ENCODE peak calls at places on chromosome 18, in six cellular contexts. I, L, G, V, A and C are unnamed samples.

GRCh38 chr18:63025251-63025710 is 294.3 kb downstream of the BCL2 start:
- DNase-seq in I (no peak), L (no peak), G (no peak), V (peak; percentile 63), A (no peak), C (no peak)

GRCh38 chr18:62170857-62171256 is 16.0 kb downstream of the PIGN start:
- DNase-seq in I (no peak), L (no peak), G (no peak), V (no peak), A (no peak), C (no peak)

GRCh38 chr18:8474661-8475060 is 134.6 kb upstream of the RAB12 start:
- DNase-seq in I (no peak), L (no peak), G (no peak), V (no peak), A (no peak), C (peak; percentile 80)

GRCh38 chr18:28151434-28151833 is 25.5 kb downstream of the CDH2 start:
- DNase-seq in I (no peak), L (no peak), G (no peak), V (no peak), A (no peak), C (no peak)

GRCh38 chr18:45997689-45998088 is 30.6 kb upstream of the EPG5 start:
- DNase-seq in I (no peak), L (peak; percentile 26), G (no peak), V (no peak), A (no peak), C (no peak)

GRCh38 chr18:13868501-13869271 is 44.7 kb downstream of the MC5R start:
- DNase-seq in I (no peak), L (no peak), G (no peak), V (no peak), A (no peak), C (no peak)

GRCh38 chr18:61572871-61573270 is 239.6 kb downstream of the CDH20 start:
- DNase-seq in I (no peak), L (no peak), G (peak; percentile 20), V (no peak), A (no peak), C (no peak)

GRCh38 chr18:41466436-41467160 is 488.4 kb upstream of the PIK3C3 start:
- DNase-seq in I (no peak), L (no peak), G (no peak), V (no peak), A (no peak), C (peak; percentile 1)

GRCh38 chr18:27762054-27762453 is 414.9 kb downstream of the CDH2 start:
- DNase-seq in I (no peak), L (no peak), G (no peak), V (no peak), A (no peak), C (peak; percentile 29)

GRCh38 chr18:23967321-23968089 is 47.0 kb upstream of the TTC39C start:
- DNase-seq in I (no peak), L (peak; percentile 23), G (no peak), V (no peak), A (peak; percentile 59), C (no peak)

DNA sequence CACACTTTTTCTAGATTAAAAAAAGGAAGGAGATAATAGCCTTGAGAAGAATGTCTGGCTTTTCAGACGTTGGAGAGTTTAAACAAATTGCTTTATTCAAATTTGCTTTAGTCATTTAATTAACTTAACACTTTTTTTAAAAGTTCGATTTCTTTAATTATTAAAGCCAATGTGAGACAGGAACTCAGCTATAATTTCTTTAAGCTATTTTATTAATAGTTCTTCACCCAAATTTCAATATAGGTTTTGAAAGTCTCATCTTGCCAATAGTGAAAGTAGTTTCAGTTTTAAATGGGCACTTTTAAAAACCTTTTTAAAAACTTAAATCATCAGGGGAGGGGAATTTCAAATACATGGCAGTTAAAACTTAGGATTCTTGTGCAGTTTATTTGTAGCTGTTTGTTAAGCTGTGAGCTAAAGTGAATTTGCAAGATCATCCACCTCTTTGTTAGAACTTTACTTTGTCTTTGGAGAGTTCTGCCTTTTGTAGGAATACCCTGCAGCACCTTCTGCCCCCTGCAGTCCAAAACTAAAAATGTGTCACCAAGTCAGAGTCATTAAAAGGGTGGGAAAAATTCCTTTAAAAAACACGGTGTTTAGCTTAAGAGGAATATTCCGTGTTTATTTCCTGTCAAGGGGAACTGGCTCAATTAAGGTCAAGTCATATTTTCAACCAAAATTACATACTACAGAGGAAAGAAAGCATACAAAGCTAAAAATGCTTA is 4.6 kb downstream of the TGIF1 start:
- DNase-seq in I (no peak), L (peak; percentile 30), G (peak; percentile 79), V (peak; percentile 40), A (peak; percentile 61), C (no peak)
- H3K4me1 ChIP-seq in I (peaks cover 34% of the 10 kb centered on the region), L (peaks cover 21% of the 10 kb centered on the region), G (peaks cover 8% of the 10 kb centered on the region), V (peaks cover 8% of the 10 kb centered on the region), A (peaks cover 48% of the 10 kb centered on the region), C (peaks cover 54% of the 10 kb centered on the region)

DNA sequence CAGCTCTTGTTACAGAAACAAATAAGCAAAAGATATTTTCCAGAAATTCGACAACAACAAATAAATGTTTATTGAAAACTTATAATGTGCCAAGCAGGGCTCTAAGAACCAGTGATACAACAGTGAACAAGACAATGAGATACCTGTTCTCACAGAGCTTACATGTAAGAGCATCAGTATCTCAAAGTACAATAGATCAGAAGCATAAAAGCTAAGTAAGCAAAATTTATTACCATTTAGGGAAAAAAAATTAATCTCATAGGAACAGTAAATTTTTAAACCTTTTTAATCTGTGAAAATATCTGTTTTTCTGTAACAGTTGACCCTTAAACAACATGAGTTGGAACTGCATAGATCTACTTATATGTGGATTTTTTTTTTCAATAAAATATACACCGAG is 20.9 kb downstream of the ROCK1 start:
- DNase-seq in I (no peak), L (no peak), G (no peak), V (no peak), A (no peak), C (no peak)
- H3K4me1 ChIP-seq in I (no peaks in the 10 kb centered on the region), L (peaks cover 5% of the 10 kb centered on the region), G (no peaks in the 10 kb centered on the region), V (peaks cover 3% of the 10 kb centered on the region), A (no peaks in the 10 kb centered on the region), C (peaks cover under 1% of the 10 kb centered on the region)

DNA sequence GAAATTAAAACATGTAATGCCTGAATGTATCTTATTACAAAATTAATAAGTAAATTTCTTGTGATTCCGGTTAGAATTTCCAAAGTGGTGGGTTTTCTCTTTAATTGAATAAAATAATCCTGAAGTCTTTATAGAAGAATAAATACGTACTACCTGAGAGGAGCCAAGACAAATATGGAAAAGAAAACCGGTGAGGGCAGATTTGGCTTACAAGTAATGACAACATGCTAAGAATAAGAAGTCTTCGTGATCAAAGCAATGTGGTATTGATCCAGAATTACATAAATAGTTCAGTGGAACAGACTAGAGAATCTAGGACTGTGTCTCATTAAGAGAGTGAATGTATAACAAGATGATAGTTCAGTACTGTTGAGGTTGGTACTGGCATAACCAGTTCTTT is 167.5 kb downstream of the NEDD4L start:
- DNase-seq in I (no peak), L (no peak), G (no peak), V (no peak), A (no peak), C (no peak)
- H3K4me1 ChIP-seq in I (peaks cover 2% of the 10 kb centered on the region), L (peaks cover 6% of the 10 kb centered on the region), G (peaks cover 9% of the 10 kb centered on the region), V (no peaks in the 10 kb centered on the region), A (no peaks in the 10 kb centered on the region), C (peaks cover 49% of the 10 kb centered on the region)

DNA sequence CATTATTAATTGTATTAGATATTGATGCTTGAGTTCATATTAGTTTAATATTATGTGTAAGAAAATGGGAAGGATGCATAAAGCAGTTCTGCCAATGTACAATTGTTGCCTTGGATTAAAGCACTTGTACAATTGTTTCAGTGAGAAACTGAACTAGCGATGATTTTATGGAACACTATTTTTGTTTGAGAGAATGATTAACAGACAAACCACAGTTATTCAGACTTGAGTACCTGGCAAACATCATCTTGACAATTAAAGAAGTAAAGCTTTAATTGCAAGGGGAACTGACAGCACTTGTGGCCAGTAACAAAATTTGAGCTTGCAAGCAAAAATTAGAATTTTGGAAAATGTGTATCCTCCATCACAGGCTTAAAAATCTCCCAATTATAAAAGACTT is 214.3 kb downstream of the RIT2 start:
- DNase-seq in I (no peak), L (no peak), G (peak; percentile 50), V (no peak), A (no peak), C (peak; percentile 13)
- H3K4me1 ChIP-seq in I (no peaks in the 10 kb centered on the region), L (no peaks in the 10 kb centered on the region), G (no peaks in the 10 kb centered on the region), V (no peaks in the 10 kb centered on the region), A (no peaks in the 10 kb centered on the region), C (no peaks in the 10 kb centered on the region)

DNA sequence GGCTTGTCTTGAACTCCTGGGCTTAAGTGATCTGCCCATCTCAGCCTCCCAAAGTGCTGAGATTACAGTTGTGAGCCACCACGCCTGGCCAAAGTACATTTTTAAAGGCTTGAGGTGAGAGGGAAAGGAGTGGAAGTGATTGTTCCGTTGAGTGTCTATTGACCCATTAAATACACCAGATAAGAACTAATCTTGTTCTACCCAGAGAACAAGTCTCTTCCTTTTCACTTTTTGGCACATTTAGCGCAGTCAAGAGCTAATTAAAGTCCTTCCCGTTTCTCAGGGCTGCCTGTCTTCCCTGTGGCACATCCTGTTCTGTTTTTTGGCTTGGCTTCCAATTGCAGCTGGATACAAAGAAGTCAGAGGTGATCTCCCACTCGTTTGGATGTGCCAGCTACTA is 172.3 kb downstream of the ALPK2 start:
- DNase-seq in I (no peak), L (no peak), G (no peak), V (no peak), A (no peak), C (peak; percentile 62)
- H3K4me1 ChIP-seq in I (no peaks in the 10 kb centered on the region), L (no peaks in the 10 kb centered on the region), G (no peaks in the 10 kb centered on the region), V (no peaks in the 10 kb centered on the region), A (no peaks in the 10 kb centered on the region), C (no peaks in the 10 kb centered on the region)

GRCh38 chr18:77105680-77106079 is 26.9 kb downstream of the MBP start:
- DNase-seq in I (no peak), L (no peak), G (no peak), V (no peak), A (no peak), C (no peak)

GRCh38 chr18:77103991-77104521 is 28.5 kb downstream of the MBP start:
- DNase-seq in I (no peak), L (peak; percentile 8), G (peak; percentile 49), V (no peak), A (no peak), C (no peak)

GRCh38 chr18:77103181-77103875 is 29.3 kb downstream of the MBP start:
- DNase-seq in I (no peak), L (no peak), G (no peak), V (no peak), A (no peak), C (no peak)

GRCh38 chr18:77106331-77106730 is 26.3 kb downstream of the MBP start:
- DNase-seq in I (peak; percentile 79), L (peak; percentile 84), G (no peak), V (no peak), A (no peak), C (no peak)

DNA sequence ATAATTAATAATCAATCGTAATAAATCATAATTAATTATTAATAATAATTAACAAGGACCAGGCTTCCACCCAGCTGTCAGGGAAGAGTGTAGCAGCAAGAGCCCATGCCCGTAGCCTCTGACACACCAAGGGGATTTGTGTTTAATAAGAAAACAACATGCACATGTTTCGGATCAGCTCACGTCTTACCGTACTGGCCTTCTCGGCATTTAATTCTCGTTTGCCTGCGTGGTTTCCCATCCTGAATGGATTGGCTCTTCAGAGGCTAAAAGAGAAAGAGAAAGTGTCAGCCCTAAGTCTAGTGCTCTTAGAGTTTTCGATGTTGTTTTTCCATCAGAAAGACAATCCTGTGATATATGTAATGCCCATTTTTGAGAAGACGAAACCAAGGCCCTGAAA is 27.6 kb downstream of the MBP start:
- DNase-seq in I (no peak), L (no peak), G (no peak), V (no peak), A (no peak), C (no peak)
- H3K4me1 ChIP-seq in I (peaks cover 88% of the 10 kb centered on the region), L (peaks cover 93% of the 10 kb centered on the region), G (peaks cover 31% of the 10 kb centered on the region), V (peaks cover 16% of the 10 kb centered on the region), A (peaks cover 77% of the 10 kb centered on the region), C (peaks cover 61% of the 10 kb centered on the region)

GRCh38 chr18:22195052-22195451 is 25.7 kb downstream of the GATA6 start:
- DNase-seq in I (no peak), L (no peak), G (no peak), V (no peak), A (no peak), C (no peak)
- H3K4me1 ChIP-seq in I (no peaks in the 10 kb centered on the region), L (no peaks in the 10 kb centered on the region), G (peaks cover 7% of the 10 kb centered on the region), V (peaks cover 20% of the 10 kb centered on the region), A (no peaks in the 10 kb centered on the region), C (peaks cover 20% of the 10 kb centered on the region)